ENCODE peak calls at places on chromosomes 16 and 17, in eight cellular contexts. V, M, F, G, W, Q, X and I are unnamed samples.

GRCh38 chr16:1049976-1050247 is 22.6 kb upstream of the SSTR5 start:
- DNase-seq in V (no peak), M (no peak), F (no peak), G (no peak), W (no peak), Q (no peak), X (no peak), I (no peak)

GRCh38 chr17:4176803-4177472 is 33.9 kb downstream of the CYB5D2 start:
- DNase-seq in V (no peak), M (no peak), F (no peak), G (no peak), W (no peak), Q (no peak), X (no peak), I (no peak)

GRCh38 chr16:53358884-53359283 is 75.4 kb upstream of the RBL2 start:
- DNase-seq in V (no peak), M (no peak), F (no peak), G (no peak), W (no peak), Q (no peak), X (no peak), I (no peak)

GRCh38 chr17:56486732-56487131 is 106.8 kb upstream of the NOG start:
- DNase-seq in V (no peak), M (no peak), F (no peak), G (no peak), W (no peak), Q (no peak), X (no peak), I (no peak)

GRCh38 chr17:70091681-70092080 is 16.7 kb downstream of the KCNJ16 start:
- DNase-seq in V (no peak), M (no peak), F (no peak), G (no peak), W (no peak), Q (no peak), X (no peak), I (no peak)

GRCh38 chr17:60502145-60502544 is 23.9 kb downstream of the APPBP2 start:
- DNase-seq in V (no peak), M (no peak), F (no peak), G (no peak), W (no peak), Q (no peak), X (no peak), I (no peak)

GRCh38 chr17:7885357-7886226 is 3.0 kb upstream of the CHD3 start:
- DNase-seq in V (peak; percentile 81), M (peak; percentile 47), F (peak; percentile 92), G (peak; percentile 17), W (peak; percentile 45), Q (no peak), X (peak; percentile 69), I (no peak)

GRCh38 chr16:11328172-11329079 is 16.8 kb upstream of the RMI2 start:
- DNase-seq in V (no peak), M (peak; percentile 74), F (peak; percentile 28), G (peak; percentile 9), W (peak; percentile 48), Q (peak; percentile 91), X (peak; percentile 78), I (no peak)

GRCh38 chr17:57906910-57907309 is 48.3 kb downstream of the CUEDC1 start:
- DNase-seq in V (no peak), M (no peak), F (peak; percentile 42), G (no peak), W (no peak), Q (no peak), X (no peak), I (no peak)

GRCh38 chr17:37813753-37814152 is 68.9 kb upstream of the HNF1B start:
- DNase-seq in V (no peak), M (no peak), F (no peak), G (no peak), W (no peak), Q (peak; percentile 92), X (no peak), I (no peak)

GRCh38 chr16:88387941-88388627 is 5.3 kb downstream of the ZNF469 start:
- DNase-seq in V (peak; percentile 90), M (peak; percentile 70), F (no peak), G (no peak), W (no peak), Q (no peak), X (peak; percentile 43), I (no peak)

GRCh38 chr16:77289331-77289809 is 90.2 kb downstream of the SYCE1L start:
- DNase-seq in V (no peak), M (no peak), F (peak; percentile 47), G (no peak), W (no peak), Q (peak; percentile 70), X (peak; percentile 67), I (no peak)

GRCh38 chr17:50314456-50315011 is 31.4 kb upstream of the XYLT2 start:
- DNase-seq in V (peak; percentile 3), M (no peak), F (no peak), G (no peak), W (no peak), Q (no peak), X (no peak), I (no peak)

GRCh38 chr17:50946891-50947843 is 81.0 kb upstream of the TOB1 start:
- DNase-seq in V (no peak), M (peak; percentile 44), F (no peak), G (no peak), W (no peak), Q (no peak), X (no peak), I (peak; percentile 47)

GRCh38 chr17:6501359-6501758 is 55.0 kb downstream of the PITPNM3 start:
- DNase-seq in V (peak; percentile 11), M (no peak), F (no peak), G (no peak), W (no peak), Q (no peak), X (no peak), I (no peak)

GRCh38 chr16:50644245-50644644 is 36.9 kb downstream of the SNX20 start:
- DNase-seq in V (no peak), M (no peak), F (no peak), G (no peak), W (no peak), Q (no peak), X (no peak), I (no peak)

GRCh38 chr16:50641818-50642187 is 39.3 kb downstream of the SNX20 start:
- DNase-seq in V (no peak), M (no peak), F (no peak), G (no peak), W (no peak), Q (no peak), X (no peak), I (no peak)

GRCh38 chr16:50640919-50641817 is 39.9 kb downstream of the SNX20 start:
- DNase-seq in V (no peak), M (no peak), F (no peak), G (no peak), W (no peak), Q (no peak), X (no peak), I (no peak)

GRCh38 chr16:50643192-50643591 is 37.9 kb downstream of the SNX20 start:
- DNase-seq in V (no peak), M (no peak), F (no peak), G (no peak), W (no peak), Q (no peak), X (no peak), I (no peak)

GRCh38 chr16:50642349-50642748 is 38.8 kb downstream of the SNX20 start:
- DNase-seq in V (no peak), M (no peak), F (no peak), G (no peak), W (no peak), Q (no peak), X (peak; percentile 33), I (no peak)
- H3K27me3 ChIP-seq in V (no peaks in the 10 kb centered on the region), M (no peaks in the 10 kb centered on the region), F (peaks cover 4% of the 10 kb centered on the region), G (no peaks in the 10 kb centered on the region), W (no peaks in the 10 kb centered on the region), Q (no peaks in the 10 kb centered on the region), X (no peaks in the 10 kb centered on the region), I (no peaks in the 10 kb centered on the region)

DNA sequence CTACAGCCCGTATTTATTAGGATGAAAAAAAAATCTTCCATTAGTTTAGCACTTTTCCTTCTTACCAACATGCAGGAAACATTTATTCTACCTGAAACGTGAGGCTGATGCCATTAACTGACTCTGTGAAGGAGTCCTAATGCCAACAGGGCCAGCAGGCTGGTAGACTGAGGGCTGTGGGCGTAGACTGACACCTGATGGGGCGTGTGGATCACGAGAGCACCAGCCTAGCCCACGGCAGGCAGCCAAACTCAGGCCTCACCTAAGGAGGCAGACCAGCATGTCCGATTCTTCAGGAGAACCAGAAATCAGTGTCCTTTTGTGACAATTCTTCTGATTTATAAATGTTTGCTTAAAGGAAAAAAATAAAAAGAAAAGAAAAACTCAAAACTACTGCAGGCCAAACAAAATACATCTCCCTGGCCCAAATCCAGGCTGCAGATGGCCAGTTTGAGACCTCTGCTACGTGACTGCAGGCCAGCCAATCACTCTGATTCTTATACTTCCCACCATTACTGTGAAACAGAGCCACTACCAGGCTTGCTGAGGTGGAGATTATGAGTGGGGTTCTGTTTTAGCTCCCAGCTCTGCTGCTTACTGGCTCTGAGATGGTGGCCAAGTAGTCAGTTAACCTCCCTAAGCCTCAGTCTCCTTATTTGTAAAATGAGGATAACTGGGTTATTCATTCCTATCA is 66.5 kb downstream of the GNAO1 start:
- DNase-seq in V (no peak), M (no peak), F (no peak), G (no peak), W (no peak), Q (no peak), X (no peak), I (no peak)
- H3K27ac ChIP-seq in V (no peak overlapping the region), M (no peak overlapping the region), F (peak overlapping the region; percentile 76), G (no peak overlapping the region), W (peak overlapping the region; percentile 57), Q (no peak overlapping the region), X (peak overlapping the region; percentile 33), I (no peak overlapping the region)

GRCh38 chr17:36198831-36199465 is 2.4 kb upstream of the CCL3L1 start:
- DNase-seq in V (no peak), M (no peak), F (no peak), G (no peak), W (no peak), Q (no peak), X (peak; percentile 55), I (no peak)
- H3K27me3 ChIP-seq in V (no peaks in the 10 kb centered on the region), M (no peaks in the 10 kb centered on the region), F (peaks cover 5% of the 10 kb centered on the region), G (no peaks in the 10 kb centered on the region), W (no peaks in the 10 kb centered on the region), Q (no peaks in the 10 kb centered on the region), X (peaks cover 2% of the 10 kb centered on the region), I (peaks cover 4% of the 10 kb centered on the region)

DNA sequence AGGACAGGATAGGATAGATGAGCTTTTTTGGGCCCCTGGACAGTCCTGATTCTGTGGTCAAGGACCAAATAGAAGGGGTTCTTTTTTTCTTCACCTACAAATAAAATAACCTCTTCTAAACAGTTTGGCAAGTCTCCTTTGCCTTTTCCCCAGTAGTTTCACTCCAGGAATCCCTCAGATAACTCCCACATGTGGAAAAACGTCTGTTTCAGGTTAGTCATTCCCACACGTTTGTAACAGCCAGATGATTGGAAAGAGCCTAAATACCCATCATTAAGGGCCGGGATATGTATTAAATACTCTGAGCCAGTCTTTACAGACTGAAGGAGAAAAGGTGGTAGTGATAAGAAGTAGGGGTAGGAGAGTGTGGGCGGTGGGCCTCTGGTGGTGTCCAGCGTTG is 58.3 kb downstream of the PLD6 start:
- DNase-seq in V (no peak), M (no peak), F (no peak), G (no peak), W (no peak), Q (no peak), X (no peak), I (no peak)
- H3K27ac ChIP-seq in V (no peak overlapping the region), M (no peak overlapping the region), F (no peak overlapping the region), G (no peak overlapping the region), W (no peak overlapping the region), Q (no peak overlapping the region), X (no peak overlapping the region), I (no peak overlapping the region)

GRCh38 chr17:74850914-74851313 is 8.8 kb downstream of the GRIN2C start:
- DNase-seq in V (no peak), M (no peak), F (no peak), G (no peak), W (no peak), Q (no peak), X (no peak), I (no peak)
- H3K27me3 ChIP-seq in V (peaks cover 52% of the 10 kb centered on the region), M (no peaks in the 10 kb centered on the region), F (peaks cover 85% of the 10 kb centered on the region), G (peaks cover 9% of the 10 kb centered on the region), W (no peaks in the 10 kb centered on the region), Q (peaks cover 33% of the 10 kb centered on the region), X (peaks cover 54% of the 10 kb centered on the region), I (peaks cover 54% of the 10 kb centered on the region)